ENCODE peak calls at places on chromosome 16, in four cellular contexts. C, F, U and E are unnamed samples.

GRCh38 chr16:84207266-84207665 is 16.3 kb downstream of the ADAD2 start:
- DNase-seq in F (no peak), U (no peak), C (no peak), E (no peak)

GRCh38 chr16:85675528-85675927 is 13.2 kb downstream of the GINS2 start:
- DNase-seq in C (peak; percentile 15), U (peak; percentile 27), F (no peak), E (no peak)

GRCh38 chr16:81866820-81867440 is 87.8 kb downstream of the PLCG2 start:
- DNase-seq in C (no peak), U (no peak), F (no peak), E (no peak)

GRCh38 chr16:11994187-11995119 is 17.9 kb downstream of the SNX29 start:
- DNase-seq in F (no peak), U (peak; percentile 31), C (peak; percentile 24), E (no peak)

GRCh38 chr16:75224281-75224680 is 5.5 kb downstream of the CTRB1 start:
- DNase-seq in F (no peak), U (no peak), C (no peak), E (no peak)

GRCh38 chr16:89051521-89052166 is 42.0 kb upstream of the ACSF3 start:
- DNase-seq in C (peak; percentile 5), U (no peak), F (no peak), E (no peak)

GRCh38 chr16:31352344-31353115 is 2.4 kb upstream of the ITGAX start:
- DNase-seq in C (no peak), U (no peak), F (no peak), E (no peak)

GRCh38 chr16:69904495-69905170 is 46.5 kb upstream of the CLEC18A start:
- DNase-seq in U (no peak), C (peak; percentile 54), F (no peak), E (no peak)

GRCh38 chr16:28091706-28092105 is 28.2 kb upstream of the GSG1L start:
- DNase-seq in F (no peak), U (no peak), C (no peak), E (no peak)

GRCh38 chr16:17343028-17343427 is 127.7 kb downstream of the XYLT1 start:
- DNase-seq in F (no peak), U (no peak), C (no peak), E (no peak)

GRCh38 chr16:31386157-31386984 is 6.8 kb upstream of the ITGAD start:
- DNase-seq in C (peak; percentile 36), F (no peak), U (peak; percentile 79), E (no peak)

GRCh38 chr16:1610841-1611653 is 825 bp downstream of the IFT140 start:
- DNase-seq in F (no peak), C (no peak), U (no peak), E (no peak)

GRCh38 chr16:13873835-13874438 is 46.0 kb upstream of the ERCC4 start:
- DNase-seq in C (peak; percentile 52), U (no peak), F (no peak), E (no peak)

GRCh38 chr16:9049241-9049640 is 42.2 kb upstream of the HAPSTR1 start:
- DNase-seq in C (no peak), F (no peak), U (peak; percentile 82), E (no peak)